ENCODE peak calls at places on chromosomes 6 and 20, in ten cellular contexts. Y is EL; W is T-cell; L is A172; I is cardiac fibroblast; R is right cardiac atrium; Z is activated T-helper 1 cell treated with anti-CD3 and anti-CD28 coated beads, Interleukin-2, amount 50 U/mL, for 16 hours; A is T-helper 17 cell; V is mammary epithelial cell; G is stimulated activated CD4-positive, alpha-beta T cell treated with anti-CD3 and anti-CD28 coated beads, Interleukin-15, amount 100 ng/mL, for 1 hour. X is an unnamed sample.

GRCh38 chr6:108589244-108589730 is 28.6 kb downstream of the FOXO3 start:
- DNase-seq in Y (peak; percentile 69), W (no peak), L (peak; percentile 56), I (peak; percentile 91), R (peak; percentile 76), Z (no peak), A (no peak), V (peak; percentile 95), G (no peak), X (no peak)

GRCh38 chr6:26157150-26157837 is 70.1 kb downstream of the HFE start:
- DNase-seq in Y (no peak), W (peak; percentile 64), L (no peak), I (peak; percentile 58), R (peak; percentile 66), Z (peak; percentile 23), A (peak; percentile 46), V (no peak), G (peak; percentile 18), X (peak; percentile 56)

GRCh38 chr6:52640170-52640569 is 30.7 kb upstream of the TMEM14A start:
- DNase-seq in Y (no peak), W (no peak), L (no peak), I (peak; percentile 68), R (peak; percentile 24), Z (no peak), A (no peak), V (peak; percentile 54), G (no peak), X (no peak)

GRCh38 chr6:134678436-134678889 is 271.4 kb downstream of the ALDH8A1 start:
- DNase-seq in Y (peak; percentile 44), W (no peak), L (peak; percentile 58), I (peak; percentile 95), R (peak; percentile 28), Z (no peak), A (no peak), V (no peak), G (no peak), X (no peak)

GRCh38 chr6:40550096-40550731 is 37.0 kb downstream of the LRFN2 start:
- DNase-seq in Y (peak; percentile 50), W (no peak), L (peak; percentile 13), I (peak; percentile 66), R (no peak), Z (no peak), A (no peak), V (peak; percentile 19), G (no peak), X (no peak)

GRCh38 chr20:10609276-10609675 is 64.5 kb downstream of the JAG1 start:
- DNase-seq in Y (peak; percentile 73), W (no peak), L (no peak), I (peak; percentile 91), R (peak; percentile 79), Z (no peak), A (no peak), V (no peak), G (no peak), X (no peak)

GRCh38 chr6:164069352-164070022 is 655.0 kb downstream of the QKI start:
- DNase-seq in Y (peak; percentile 57), W (no peak), L (no peak), I (peak; percentile 67), R (peak; percentile 53), Z (no peak), A (no peak), V (no peak), G (no peak), X (no peak)

GRCh38 chr6:112058673-112059072 is 4.8 kb downstream of the CCN6 start:
- DNase-seq in Y (no peak), W (no peak), L (no peak), I (no peak), R (no peak), Z (no peak), A (no peak), V (no peak), G (no peak), X (no peak)

GRCh38 chr20:48154040-48154439 is 368.8 kb upstream of the SULF2 start:
- DNase-seq in Y (no peak), W (no peak), L (no peak), I (no peak), R (no peak), Z (no peak), A (no peak), V (no peak), G (no peak), X (no peak)